ENCODE peak calls at places on chromosomes 16 and 17, in four cellular contexts. M, Q, Y and I are unnamed samples.

GRCh38 chr17:1939979-1940809 is 84.9 kb downstream of the RTN4RL1 start:
- DNase-seq in M (no peak), Q (no peak), Y (no peak), I (no peak)

GRCh38 chr16:81720973-81721907 is 57.9 kb upstream of the PLCG2 start:
- DNase-seq in M (no peak), Q (peak), Y (no peak), I (no peak)

GRCh38 chr17:73516356-73516755 is 127.9 kb downstream of the SDK2 start:
- DNase-seq in M (no peak), Q (no peak), Y (no peak), I (no peak)

GRCh38 chr16:9297437-9298113 is 206.1 kb downstream of the HAPSTR1 start:
- DNase-seq in M (no peak), Q (no peak), Y (peak), I (no peak)

GRCh38 chr17:48503747-48504146 is 27.1 kb downstream of the HOXB1 start:
- DNase-seq in M (no peak), Q (no peak), Y (no peak), I (no peak)

GRCh38 chr17:1484586-1485310 is 7.7 kb downstream of the MYO1C start:
- DNase-seq in M (peak), Q (peak), Y (peak), I (peak)

GRCh38 chr17:57586099-57586702 is 158.9 kb downstream of the CCDC182 start:
- DNase-seq in M (no peak), Q (no peak), Y (no peak), I (no peak)

GRCh38 chr17:43823350-43824084 is 9.4 kb downstream of the MPP3 start:
- DNase-seq in M (no peak), Q (no peak), Y (no peak), I (no peak)

GRCh38 chr16:553601-554296 is 6.4 kb upstream of the PRR35 start:
- DNase-seq in M (no peak), Q (no peak), Y (no peak), I (no peak)

GRCh38 chr17:72304859-72305258 is 184.0 kb downstream of the SOX9 start:
- DNase-seq in M (no peak), Q (no peak), Y (no peak), I (no peak)

GRCh38 chr16:69830534-69831211 is 68.5 kb downstream of the WWP2 start:
- DNase-seq in M (no peak), Q (no peak), Y (no peak), I (no peak)

GRCh38 chr17:29567362-29568330 is 809 bp upstream of the ABHD15 start:
- DNase-seq in M (peak), Q (peak), Y (peak), I (peak)

GRCh38 chr17:74691151-74691550 is 21.6 kb downstream of the CD300LF start:
- DNase-seq in M (no peak), Q (no peak), Y (no peak), I (no peak)

GRCh38 chr17:7019406-7019805 is 3.4 kb upstream of the BCL6B start:
- DNase-seq in M (no peak), Q (no peak), Y (no peak), I (no peak)

GRCh38 chr17:32536736-32537646 is 50.2 kb downstream of the CDK5R1 start:
- DNase-seq in M (no peak), Q (no peak), Y (no peak), I (no peak)

GRCh38 chr16:68367034-68367433 is 56.2 kb downstream of the PRMT7 start:
- DNase-seq in M (peak), Q (peak), Y (peak), I (no peak)

GRCh38 chr17:65139045-65139764 is 2.0 kb downstream of the RGS9 start:
- DNase-seq in M (no peak), Q (no peak), Y (no peak), I (no peak)

GRCh38 chr17:58352843-58353719 is 1.1 kb upstream of the SUPT4H1 start:
- DNase-seq in M (no peak), Q (peak), Y (no peak), I (no peak)

GRCh38 chr17:4815043-4815675 is 8.2 kb downstream of the PLD2 start:
- DNase-seq in M (no peak), Q (peak), Y (no peak), I (no peak)

GRCh38 chr17:42129109-42129837 is 6.7 kb downstream of the HSPB9 start:
- DNase-seq in M (no peak), Q (no peak), Y (no peak), I (no peak)

GRCh38 chr17:1001640-1002411 is 4.9 kb downstream of the TIMM22 start:
- DNase-seq in M (no peak), Q (no peak), Y (no peak), I (no peak)

GRCh38 chr17:77106874-77107358 is 33.9 kb upstream of the SEC14L1 start:
- DNase-seq in M (no peak), Q (no peak), Y (no peak), I (no peak)

GRCh38 chr16:24723663-24724062 is 5.8 kb upstream of the TNRC6A start:
- DNase-seq in M (no peak), Q (no peak), Y (no peak), I (no peak)

GRCh38 chr17:225551-225950 is 44.1 kb upstream of the DOC2B start:
- DNase-seq in M (no peak), Q (no peak), Y (no peak), I (no peak)

GRCh38 chr16:23755484-23755809 is 621 bp downstream of the CHP2 start:
- DNase-seq in M (no peak), Q (no peak), Y (no peak), I (no peak)

GRCh38 chr16:27720731-27721547 is 171.0 kb downstream of the KATNIP start:
- DNase-seq in M (no peak), Q (no peak), Y (no peak), I (no peak)

GRCh38 chr17:43994272-43995149 is 9.9 kb upstream of the NAGS start:
- DNase-seq in M (peak), Q (peak), Y (peak), I (peak)

GRCh38 chr16:187330-187729 is 7.1 kb downstream of the HBQ1 start:
- DNase-seq in M (no peak), Q (no peak), Y (no peak), I (no peak)

GRCh38 chr17:80104956-80105375 is 3.6 kb downstream of the GAA start:
- DNase-seq in M (no peak), Q (no peak), Y (no peak), I (no peak)

GRCh38 chr17:17672453-17673368 is 8.5 kb upstream of the RAI1 start:
- DNase-seq in M (no peak), Q (peak), Y (no peak), I (no peak)

GRCh38 chr16:67667817-67668494 is 1.3 kb downstream of the C16orf86 start:
- DNase-seq in M (peak), Q (peak), Y (peak), I (peak)

GRCh38 chr16:86628614-86629013 is 50.3 kb downstream of the FOXL1 start:
- DNase-seq in M (no peak), Q (no peak), Y (no peak), I (no peak)

GRCh38 chr17:19579192-19579668 is 45.6 kb downstream of the SLC47A1 start:
- DNase-seq in M (no peak), Q (no peak), Y (no peak), I (no peak)

GRCh38 chr16:85588562-85589503 is 24.3 kb upstream of the GSE1 start:
- DNase-seq in M (no peak), Q (no peak), Y (no peak), I (no peak)

GRCh38 chr17:27660436-27660835 is 29.4 kb downstream of the LGALS9 start:
- DNase-seq in M (no peak), Q (no peak), Y (no peak), I (no peak)

GRCh38 chr17:10327640-10328039 is 45.2 kb downstream of the MYH13 start:
- DNase-seq in M (peak), Q (peak), Y (peak), I (peak)